ENCODE peak calls at places on chromosome 6, in eight cellular contexts. R is left ventricle myocardium inferior; F is thyroid gland; Y is esophagus squamous epithelium; D is OCI-LY7; S is CD4-positive, CD25-positive, alpha-beta regulatory T cell; P is PC-3; O is CD8-positive, alpha-beta T cell. M is an unnamed sample.

GRCh38 chr6:50716887-50717509 is 3.7 kb downstream of the TFAP2D start:
- DNase-seq in R (no peak), F (no peak), Y (no peak), D (no peak), S (no peak), P (no peak), O (no peak), M (no peak)

GRCh38 chr6:159104163-159104885 is 59.5 kb upstream of the TAGAP start:
- DNase-seq in R (peak), F (peak), Y (no peak), D (peak), S (peak), P (peak), O (peak), M (peak)

GRCh38 chr6:117605169-117605826 is 3.0 kb upstream of the GOPC start:
- DNase-seq in R (no peak), F (peak), Y (no peak), D (peak), S (peak), P (peak), O (peak), M (no peak)

GRCh38 chr6:27893836-27894807 is 18.1 kb downstream of the OR2B2 start:
- DNase-seq in R (peak), F (peak), Y (peak), D (peak), S (peak), P (peak), O (peak), M (peak)

GRCh38 chr6:39114707-39115599 is at the start of gene SAYSD1:
- DNase-seq in R (peak), F (peak), Y (peak), D (peak), S (peak), P (peak), O (peak), M (peak)

GRCh38 chr6:64489760-64490159 is 854.2 kb downstream of the PHF3 start:
- DNase-seq in R (no peak), F (no peak), Y (no peak), D (no peak), S (no peak), P (no peak), O (no peak), M (no peak)

GRCh38 chr6:136959471-136959891 is 37.4 kb downstream of the SLC35D3 start:
- DNase-seq in R (no peak), F (peak), Y (no peak), D (no peak), S (no peak), P (no peak), O (no peak), M (no peak)

GRCh38 chr6:54801669-54802068 is 44.9 kb upstream of the FAM83B start:
- DNase-seq in R (no peak), F (no peak), Y (no peak), D (no peak), S (no peak), P (peak), O (no peak), M (no peak)

GRCh38 chr6:82176616-82177015 is 70.9 kb downstream of the IBTK start:
- DNase-seq in R (no peak), F (no peak), Y (no peak), D (no peak), S (no peak), P (no peak), O (no peak), M (no peak)

GRCh38 chr6:35417979-35418661 is 34.0 kb upstream of the FANCE start:
- DNase-seq in R (no peak), F (no peak), Y (no peak), D (no peak), S (peak), P (no peak), O (no peak), M (peak)

GRCh38 chr6:125048274-125048673 is 86.0 kb downstream of the RNF217 start:
- DNase-seq in R (no peak), F (no peak), Y (no peak), D (no peak), S (no peak), P (no peak), O (no peak), M (no peak)

GRCh38 chr6:67689329-67689728 is 945.8 kb upstream of the ADGRB3 start:
- DNase-seq in R (no peak), F (no peak), Y (no peak), D (no peak), S (no peak), P (no peak), O (no peak), M (no peak)

GRCh38 chr6:156877126-156877863 is 100.1 kb downstream of the ARID1B start:
- DNase-seq in R (peak), F (peak), Y (no peak), D (no peak), S (no peak), P (no peak), O (no peak), M (no peak)

GRCh38 chr6:38450717-38451116 is 189.0 kb downstream of the BTBD9 start:
- DNase-seq in R (no peak), F (no peak), Y (no peak), D (no peak), S (no peak), P (no peak), O (no peak), M (no peak)

GRCh38 chr6:17419189-17419575 is 25.8 kb downstream of the CAP2 start:
- DNase-seq in R (no peak), F (no peak), Y (no peak), D (no peak), S (no peak), P (no peak), O (no peak), M (no peak)

GRCh38 chr6:23659125-23659524 is 466.9 kb upstream of the NRSN1 start:
- DNase-seq in R (no peak), F (no peak), Y (no peak), D (no peak), S (no peak), P (peak), O (no peak), M (no peak)

GRCh38 chr6:14144678-14145113 is 27.1 kb downstream of the CD83 start:
- DNase-seq in R (peak), F (peak), Y (peak), D (peak), S (peak), P (peak), O (peak), M (peak)

GRCh38 chr6:31572041-31572911 is at the start of gene LTA:
- DNase-seq in R (no peak), F (no peak), Y (no peak), D (peak), S (peak), P (no peak), O (peak), M (no peak)

GRCh38 chr6:69181964-69182363 is 546.9 kb downstream of the ADGRB3 start:
- DNase-seq in R (no peak), F (no peak), Y (no peak), D (no peak), S (no peak), P (no peak), O (no peak), M (no peak)

GRCh38 chr6:130872250-130873095 is 45.3 kb downstream of the SMLR1 start:
- DNase-seq in R (peak), F (peak), Y (no peak), D (peak), S (peak), P (peak), O (peak), M (peak)

GRCh38 chr6:38554700-38555413 is 84.9 kb downstream of the BTBD9 start:
- DNase-seq in R (no peak), F (no peak), Y (no peak), D (no peak), S (no peak), P (peak), O (no peak), M (no peak)

GRCh38 chr6:4359108-4359710 is 223.8 kb upstream of the ECI2 start:
- DNase-seq in R (no peak), F (no peak), Y (no peak), D (no peak), S (no peak), P (no peak), O (no peak), M (no peak)

GRCh38 chr6:20534906-20535305 is 649 bp downstream of the CDKAL1 start:
- DNase-seq in R (no peak), F (no peak), Y (no peak), D (peak), S (peak), P (no peak), O (peak), M (no peak)

GRCh38 chr6:120576061-120576460 is 758.2 kb downstream of the TBC1D32 start:
- DNase-seq in R (no peak), F (no peak), Y (no peak), D (no peak), S (no peak), P (no peak), O (no peak), M (no peak)

GRCh38 chr6:14804444-14805210 is 441.2 kb upstream of the JARID2 start:
- DNase-seq in R (peak), F (peak), Y (no peak), D (no peak), S (no peak), P (no peak), O (no peak), M (peak)

DNA sequence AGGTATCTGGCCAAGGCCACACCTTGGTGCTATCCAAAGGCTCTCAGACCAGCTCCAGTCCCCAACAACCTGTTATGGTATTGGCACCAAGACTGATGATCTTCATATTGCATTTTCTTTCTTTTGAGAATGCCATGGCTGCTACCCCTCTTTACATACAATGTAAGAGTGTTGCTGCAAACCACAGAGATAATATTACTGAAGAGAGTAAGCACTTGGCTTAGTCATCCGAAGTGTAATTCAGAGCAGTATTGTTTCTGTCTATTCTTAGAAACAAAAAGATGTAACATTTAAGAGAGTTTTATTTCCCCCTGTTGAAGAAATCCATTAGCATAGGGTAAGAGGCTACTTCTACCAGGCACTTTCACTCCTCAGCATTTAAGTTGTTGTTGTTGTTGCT is 212.5 kb downstream of the C6orf118 start:
- DNase-seq in R (no peak), F (no peak), Y (no peak), D (no peak), S (no peak), P (no peak), O (no peak), M (no peak)
- H3K4me3 ChIP-seq in R (no peak), F (no peak), Y (no peak), D (no peak), S (no peak), P (no peak), O (no peak), M (no peak)

GRCh38 chr6:21826460-21826859 is 232.9 kb downstream of the SOX4 start:
- DNase-seq in R (no peak), F (peak), Y (no peak), D (no peak), S (no peak), P (no peak), O (no peak), M (no peak)
- H3K27ac ChIP-seq in R (no peak), F (no peak), Y (no peak), D (no peak), S (no peak), P (no peak), O (no peak), M (no peak)

DNA sequence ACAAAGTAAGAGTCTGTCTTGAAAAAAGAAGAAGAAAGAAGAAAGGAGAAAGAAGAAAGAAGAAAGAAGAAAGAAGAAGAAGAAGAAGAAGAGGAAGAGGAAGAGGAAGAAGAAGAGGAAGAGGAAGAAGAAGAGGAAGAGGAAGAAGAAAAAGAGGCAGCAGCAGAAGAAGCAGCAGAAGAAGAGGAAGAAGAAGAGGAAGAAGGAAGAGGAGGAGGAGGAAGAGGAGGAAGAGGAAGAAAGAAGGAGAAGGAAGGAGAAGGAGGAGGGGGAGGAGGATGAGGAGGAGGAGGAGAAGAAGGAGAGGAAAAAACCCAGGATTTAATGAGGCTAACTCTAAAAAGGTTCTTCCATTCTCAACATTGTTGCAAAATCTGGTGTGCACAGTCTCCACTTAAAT is 95.4 kb upstream of the PDE10A start:
- DNase-seq in R (no peak), F (no peak), Y (no peak), D (no peak), S (no peak), P (no peak), O (no peak), M (no peak)
- H3K4me3 ChIP-seq in R (no peak), F (no peak), Y (no peak), D (no peak), S (no peak), P (no peak), O (no peak), M (no peak)

GRCh38 chr6:88992741-88993557 is 29.5 kb upstream of the RNGTT start:
- DNase-seq in R (no peak), F (no peak), Y (no peak), D (no peak), S (no peak), P (no peak), O (no peak), M (no peak)
- H3K27ac ChIP-seq in R (no peak), F (no peak), Y (no peak), D (no peak), S (no peak), P (no peak), O (no peak), M (no peak)

GRCh38 chr6:47413752-47414516 is 63.7 kb upstream of the CD2AP start:
- DNase-seq in R (no peak), F (peak), Y (no peak), D (peak), S (peak), P (peak), O (peak), M (no peak)
- H3K4me3 ChIP-seq in R (peak), F (peak), Y (peak), D (peak), S (peak), P (peak), O (peak), M (peak)

DNA sequence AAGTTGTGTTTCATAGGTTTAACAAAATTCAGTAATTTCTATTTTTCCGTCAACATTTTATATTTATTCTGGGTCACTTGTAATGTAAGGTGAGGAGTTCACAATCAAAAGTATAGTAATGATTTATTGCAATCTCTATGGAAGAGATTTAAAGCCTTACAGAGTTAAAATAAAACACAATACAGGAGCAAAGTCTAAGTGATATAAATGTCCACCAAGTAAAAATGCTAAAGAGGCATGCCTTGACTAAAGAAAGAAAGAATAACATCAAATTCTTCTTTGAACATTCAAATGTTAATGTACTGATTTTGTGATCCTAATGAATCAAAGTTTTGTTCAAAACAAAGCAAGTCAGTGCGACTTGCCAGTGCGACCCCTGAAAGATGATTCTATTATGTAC is 61.5 kb downstream of the REPS1 start:
- DNase-seq in R (no peak), F (no peak), Y (no peak), D (no peak), S (no peak), P (no peak), O (no peak), M (no peak)
- H3K27ac ChIP-seq in R (no peak), F (no peak), Y (no peak), D (no peak), S (no peak), P (no peak), O (no peak), M (no peak)

DNA sequence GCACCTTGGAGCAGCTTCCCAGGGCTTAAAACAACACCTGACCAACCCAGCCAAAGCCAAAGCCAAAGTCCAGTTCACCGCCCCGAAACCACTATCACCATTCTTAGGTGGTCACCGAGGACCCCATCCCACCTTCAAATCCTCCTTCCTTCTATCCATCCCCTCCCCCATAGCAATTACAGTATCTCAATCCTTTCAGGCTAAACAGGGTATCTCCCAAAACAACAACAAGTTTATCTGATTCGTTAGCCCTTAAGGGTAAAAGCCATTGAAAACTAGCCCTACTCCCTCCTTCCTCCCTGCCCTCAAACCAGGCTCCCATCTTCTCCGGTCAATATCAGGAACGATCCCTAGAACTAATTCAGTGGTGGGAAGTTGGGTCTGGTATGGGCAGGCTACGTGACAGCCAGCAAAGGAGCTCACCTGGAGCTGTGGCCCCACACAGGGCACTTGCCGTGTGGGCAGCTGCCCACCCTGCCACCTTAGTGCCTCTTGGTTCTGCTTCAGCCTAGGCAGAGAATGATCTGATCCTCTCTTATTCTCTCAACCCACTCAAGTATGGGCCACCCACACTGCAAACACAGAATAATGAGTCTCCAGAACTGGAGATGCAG is 2.0 kb downstream of the ARHGAP18 start:
- DNase-seq in R (no peak), F (peak), Y (no peak), D (no peak), S (no peak), P (no peak), O (no peak), M (no peak)
- H3K4me3 ChIP-seq in R (peak), F (no peak), Y (peak), D (no peak), S (no peak), P (peak), O (no peak), M (peak)

DNA sequence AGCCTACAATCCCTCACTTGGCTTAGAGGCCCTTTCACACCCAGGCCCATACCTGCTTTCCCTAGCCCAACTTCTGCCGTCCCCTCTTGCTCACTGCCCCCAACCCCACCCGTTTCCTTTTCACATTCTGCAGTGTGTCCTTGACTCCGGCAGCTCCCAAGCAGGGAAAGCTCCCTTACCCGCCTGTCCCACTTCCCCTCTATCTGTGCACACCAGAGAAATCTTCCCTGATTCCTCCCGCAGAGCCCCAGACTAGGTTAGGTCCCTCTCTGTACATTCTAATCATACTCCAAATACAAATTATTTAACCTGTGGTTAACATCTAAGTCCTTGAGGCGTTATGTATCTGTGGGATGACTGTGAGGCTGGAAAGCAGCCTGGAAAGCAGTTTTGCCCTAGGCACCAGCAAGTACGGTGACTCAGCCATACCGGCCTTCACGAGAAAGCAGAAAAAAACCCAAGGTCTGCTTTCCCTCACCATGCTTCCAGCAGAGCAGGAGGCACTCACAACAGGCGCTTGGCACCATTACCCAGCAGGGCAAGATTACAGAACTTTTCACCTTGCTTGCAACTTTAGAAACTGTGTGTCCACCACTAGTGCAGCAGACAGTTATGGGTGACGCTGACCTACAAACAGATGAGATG is 22.3 kb downstream of the ELOVL5 start:
- DNase-seq in R (no peak), F (peak), Y (no peak), D (no peak), S (no peak), P (peak), O (no peak), M (no peak)
- H3K27ac ChIP-seq in R (peak), F (no peak), Y (peak), D (no peak), S (no peak), P (peak), O (no peak), M (no peak)

GRCh38 chr6:111911428-111911827 is 38.2 kb upstream of the FYN start:
- DNase-seq in R (no peak), F (no peak), Y (no peak), D (no peak), S (peak), P (no peak), O (no peak), M (no peak)

GRCh38 chr6:111914617-111915016 is 41.4 kb upstream of the FYN start:
- DNase-seq in R (no peak), F (no peak), Y (no peak), D (no peak), S (no peak), P (no peak), O (no peak), M (no peak)

GRCh38 chr6:111912904-111913303 is 39.7 kb upstream of the FYN start:
- DNase-seq in R (no peak), F (no peak), Y (no peak), D (no peak), S (peak), P (no peak), O (no peak), M (no peak)

DNA sequence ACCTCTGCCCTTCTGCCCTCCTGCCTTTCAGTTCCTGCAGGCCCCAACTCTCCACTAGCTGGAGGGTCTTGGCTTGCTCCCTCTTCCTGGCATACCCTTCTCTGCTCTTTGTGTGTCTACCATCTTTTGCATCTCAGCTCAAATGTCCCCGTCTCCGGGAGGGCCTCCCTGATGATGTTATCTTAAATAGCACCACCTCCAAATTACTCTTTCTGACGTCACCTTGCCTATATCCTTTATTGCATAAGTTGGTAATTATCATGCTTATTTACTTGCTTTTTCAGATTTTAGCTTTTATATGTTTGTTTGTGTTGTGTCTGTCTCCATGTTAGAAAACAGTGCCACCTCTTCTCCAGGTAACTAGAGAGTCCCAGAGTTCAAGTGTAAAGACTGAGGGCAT is 36.0 kb upstream of the FYN start:
- DNase-seq in R (no peak), F (no peak), Y (no peak), D (no peak), S (no peak), P (no peak), O (no peak), M (no peak)
- H3K4me3 ChIP-seq in R (no peak), F (no peak), Y (no peak), D (no peak), S (no peak), P (no peak), O (no peak), M (no peak)

M was measured in dorsolateral prefrontal cortex.